ENCODE peak calls at places on chromosomes 4 and X, in nine cellular contexts. One of them, this sample, is unnamed.

GRCh38 chrX:118884552-118885138 is 61.0 kb downstream of the ZCCHC12 start:
- DNase-seq in uterus: no peak
- DNase-seq in iPS DF 6.9: no peak
- DNase-seq in RWPE2: no peak
- DNase-seq in psoas muscle: no peak
- DNase-seq in lung: no peak
- DNase-seq in fibroblast of lung: no peak
- DNase-seq in tibial artery: no peak
- DNase-seq in pancreas: no peak
- DNase-seq in this sample: no peak

GRCh38 chr4:38815879-38816782 is 11.5 kb upstream of the TLR1 start:
- DNase-seq in RWPE2: no peak
- DNase-seq in pancreas: no peak
- DNase-seq in tibial artery: no peak
- DNase-seq in psoas muscle: no peak
- DNase-seq in uterus: no peak
- DNase-seq in iPS DF 6.9: no peak
- DNase-seq in lung: no peak
- DNase-seq in fibroblast of lung: peak; percentile 35
- DNase-seq in this sample: no peak

GRCh38 chr4:131427000-131427399 is 1722.1 kb upstream of the PCDH10 start:
- DNase-seq in RWPE2: no peak
- DNase-seq in pancreas: no peak
- DNase-seq in tibial artery: no peak
- DNase-seq in psoas muscle: no peak
- DNase-seq in iPS DF 6.9: no peak
- DNase-seq in lung: no peak
- DNase-seq in uterus: no peak
- DNase-seq in fibroblast of lung: no peak
- DNase-seq in this sample: no peak

GRCh38 chr4:36351082-36351666 is 69.8 kb downstream of the DTHD1 start:
- DNase-seq in tibial artery: no peak
- DNase-seq in psoas muscle: peak; percentile 60
- DNase-seq in uterus: peak; percentile 17
- DNase-seq in RWPE2: no peak
- DNase-seq in lung: peak; percentile 74
- DNase-seq in iPS DF 6.9: peak; percentile 11
- DNase-seq in pancreas: peak; percentile 41
- DNase-seq in fibroblast of lung: peak; percentile 40
- DNase-seq in this sample: peak; percentile 55

GRCh38 chr4:185921583-185922555 is 109.9 kb upstream of the SORBS2 start:
- DNase-seq in uterus: no peak
- DNase-seq in iPS DF 6.9: no peak
- DNase-seq in tibial artery: no peak
- DNase-seq in pancreas: no peak
- DNase-seq in lung: no peak
- DNase-seq in RWPE2: no peak
- DNase-seq in fibroblast of lung: no peak
- DNase-seq in psoas muscle: no peak
- DNase-seq in this sample: peak; percentile 79

GRCh38 chrX:21487832-21488231 is 113.6 kb downstream of the CNKSR2 start:
- DNase-seq in fibroblast of lung: no peak
- DNase-seq in pancreas: no peak
- DNase-seq in RWPE2: no peak
- DNase-seq in lung: no peak
- DNase-seq in tibial artery: no peak
- DNase-seq in iPS DF 6.9: no peak
- DNase-seq in uterus: no peak
- DNase-seq in psoas muscle: no peak
- DNase-seq in this sample: peak; percentile 56

GRCh38 chr4:178789279-178789678 is 1347.0 kb upstream of the AGA start:
- DNase-seq in RWPE2: no peak
- DNase-seq in psoas muscle: no peak
- DNase-seq in uterus: no peak
- DNase-seq in tibial artery: no peak
- DNase-seq in pancreas: no peak
- DNase-seq in lung: no peak
- DNase-seq in fibroblast of lung: no peak
- DNase-seq in iPS DF 6.9: no peak
- DNase-seq in this sample: no peak

GRCh38 chr4:166045457-166045856 is 172.4 kb downstream of the TLL1 start:
- DNase-seq in fibroblast of lung: no peak
- DNase-seq in lung: no peak
- DNase-seq in tibial artery: no peak
- DNase-seq in pancreas: no peak
- DNase-seq in psoas muscle: no peak
- DNase-seq in uterus: no peak
- DNase-seq in iPS DF 6.9: no peak
- DNase-seq in RWPE2: no peak
- DNase-seq in this sample: no peak

GRCh38 chrX:48569958-48570357 is 4.3 kb upstream of the RBM3 start:
- DNase-seq in uterus: no peak
- DNase-seq in lung: no peak
- DNase-seq in psoas muscle: no peak
- DNase-seq in fibroblast of lung: no peak
- DNase-seq in RWPE2: no peak
- DNase-seq in tibial artery: no peak
- DNase-seq in iPS DF 6.9: no peak
- DNase-seq in pancreas: no peak
- DNase-seq in this sample: no peak

GRCh38 chrX:38006283-38006682 is at the start of gene SYTL5:
- DNase-seq in tibial artery: no peak
- DNase-seq in psoas muscle: no peak
- DNase-seq in uterus: no peak
- DNase-seq in pancreas: no peak
- DNase-seq in fibroblast of lung: no peak
- DNase-seq in lung: no peak
- DNase-seq in iPS DF 6.9: no peak
- DNase-seq in RWPE2: no peak
- DNase-seq in this sample: no peak

GRCh38 chr4:104302731-104303130 is 192.0 kb downstream of the CXXC4 start:
- DNase-seq in iPS DF 6.9: no peak
- DNase-seq in RWPE2: no peak
- DNase-seq in tibial artery: no peak
- DNase-seq in pancreas: no peak
- DNase-seq in lung: no peak
- DNase-seq in fibroblast of lung: no peak
- DNase-seq in psoas muscle: no peak
- DNase-seq in uterus: no peak
- DNase-seq in this sample: peak; percentile 8

GRCh38 chr4:6640292-6641163 is at the start of gene MRFAP1:
- DNase-seq in RWPE2: peak; percentile 92
- DNase-seq in uterus: peak; percentile 93
- DNase-seq in tibial artery: peak; percentile 97
- DNase-seq in lung: peak; percentile 94
- DNase-seq in pancreas: peak; percentile 93
- DNase-seq in iPS DF 6.9: peak; percentile 71
- DNase-seq in psoas muscle: peak; percentile 97
- DNase-seq in fibroblast of lung: peak; percentile 96
- DNase-seq in this sample: peak; percentile 96

GRCh38 chr4:6641971-6642320 is 1.5 kb downstream of the MRFAP1 start:
- DNase-seq in psoas muscle: no peak
- DNase-seq in pancreas: no peak
- DNase-seq in RWPE2: no peak
- DNase-seq in fibroblast of lung: no peak
- DNase-seq in iPS DF 6.9: no peak
- DNase-seq in uterus: no peak
- DNase-seq in tibial artery: no peak
- DNase-seq in lung: no peak
- DNase-seq in this sample: no peak

GRCh38 chr4:6641164-6641970 is 882 bp downstream of the MRFAP1 start:
- DNase-seq in uterus: peak; percentile 50
- DNase-seq in iPS DF 6.9: no peak
- DNase-seq in pancreas: peak; percentile 48
- DNase-seq in fibroblast of lung: peak; percentile 44
- DNase-seq in lung: peak; percentile 45
- DNase-seq in psoas muscle: peak; percentile 78
- DNase-seq in RWPE2: no peak
- DNase-seq in tibial artery: peak; percentile 74
- DNase-seq in this sample: peak; percentile 52

GRCh38 chr4:6644792-6645530 is 4.5 kb downstream of the MRFAP1 start:
- DNase-seq in fibroblast of lung: no peak
- DNase-seq in tibial artery: no peak
- DNase-seq in pancreas: no peak
- DNase-seq in uterus: no peak
- DNase-seq in psoas muscle: no peak
- DNase-seq in iPS DF 6.9: no peak
- DNase-seq in RWPE2: no peak
- DNase-seq in lung: no peak
- DNase-seq in this sample: no peak

GRCh38 chr4:6643141-6643847 is 2.8 kb downstream of the MRFAP1 start:
- DNase-seq in RWPE2: no peak
- DNase-seq in uterus: no peak
- DNase-seq in psoas muscle: no peak
- DNase-seq in lung: no peak
- DNase-seq in iPS DF 6.9: no peak
- DNase-seq in tibial artery: no peak
- DNase-seq in pancreas: no peak
- DNase-seq in fibroblast of lung: no peak
- DNase-seq in this sample: no peak
- H3K27ac ChIP-seq in RWPE2: no peak overlapping the region
- H3K27ac ChIP-seq in uterus: no peak overlapping the region
- H3K27ac ChIP-seq in psoas muscle: peak overlapping the region; percentile 90
- H3K27ac ChIP-seq in lung: no peak overlapping the region
- H3K27ac ChIP-seq in iPS DF 6.9: no peak overlapping the region
- H3K27ac ChIP-seq in tibial artery: no peak overlapping the region
- H3K27ac ChIP-seq in pancreas: no peak overlapping the region
- H3K27ac ChIP-seq in fibroblast of lung: no peak overlapping the region
- H3K27ac ChIP-seq in this sample: no peak overlapping the region

GRCh38 chr4:85250852-85251251 is 224.1 kb upstream of the ARHGAP24 start:
- DNase-seq in fibroblast of lung: no peak
- DNase-seq in uterus: no peak
- DNase-seq in psoas muscle: no peak
- DNase-seq in RWPE2: no peak
- DNase-seq in tibial artery: no peak
- DNase-seq in lung: no peak
- DNase-seq in pancreas: no peak
- DNase-seq in iPS DF 6.9: no peak
- DNase-seq in this sample: no peak

GRCh38 chr4:85244638-85245037 is 230.3 kb upstream of the ARHGAP24 start:
- DNase-seq in iPS DF 6.9: no peak
- DNase-seq in fibroblast of lung: no peak
- DNase-seq in lung: no peak
- DNase-seq in psoas muscle: no peak
- DNase-seq in pancreas: no peak
- DNase-seq in RWPE2: no peak
- DNase-seq in uterus: no peak
- DNase-seq in tibial artery: no peak
- DNase-seq in this sample: no peak

GRCh38 chr4:85243857-85244256 is 231.1 kb upstream of the ARHGAP24 start:
- DNase-seq in tibial artery: no peak
- DNase-seq in fibroblast of lung: no peak
- DNase-seq in lung: no peak
- DNase-seq in uterus: no peak
- DNase-seq in iPS DF 6.9: no peak
- DNase-seq in pancreas: no peak
- DNase-seq in psoas muscle: no peak
- DNase-seq in RWPE2: no peak
- DNase-seq in this sample: peak; percentile 8

DNA sequence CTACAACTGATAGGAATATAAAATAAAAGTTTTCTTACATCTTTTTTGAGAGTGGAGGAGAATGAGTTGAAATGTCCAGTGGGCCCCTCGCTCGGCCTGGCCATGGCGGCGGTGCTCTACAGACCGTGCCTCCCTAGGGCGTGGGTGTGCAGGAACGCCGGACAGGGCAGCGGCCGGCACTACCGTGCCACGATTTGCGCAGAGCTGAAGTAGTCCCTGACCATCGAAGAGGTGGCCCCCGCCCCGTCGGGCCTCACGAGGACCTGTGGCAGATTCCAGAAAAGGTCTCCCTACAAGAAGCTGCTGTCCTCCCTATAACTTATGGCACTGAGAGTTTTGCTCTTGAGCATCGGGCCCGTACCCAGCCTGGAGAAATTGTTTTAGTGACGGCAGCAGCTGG is 228.9 kb upstream of the ARHGAP24 start:
- DNase-seq in iPS DF 6.9: no peak
- DNase-seq in lung: no peak
- DNase-seq in fibroblast of lung: no peak
- DNase-seq in tibial artery: no peak
- DNase-seq in psoas muscle: peak; percentile 33
- DNase-seq in uterus: no peak
- DNase-seq in pancreas: no peak
- DNase-seq in RWPE2: no peak
- DNase-seq in this sample: no peak
- H3K36me3 ChIP-seq in iPS DF 6.9: no peaks in the 10 kb centered on the region
- H3K36me3 ChIP-seq in lung: no peaks in the 10 kb centered on the region
- H3K36me3 ChIP-seq in fibroblast of lung: no peaks in the 10 kb centered on the region
- H3K36me3 ChIP-seq in tibial artery: no peaks in the 10 kb centered on the region
- H3K36me3 ChIP-seq in psoas muscle: no peaks in the 10 kb centered on the region
- H3K36me3 ChIP-seq in uterus: no peaks in the 10 kb centered on the region
- H3K36me3 ChIP-seq in pancreas: no peaks in the 10 kb centered on the region
- H3K36me3 ChIP-seq in RWPE2: no peaks in the 10 kb centered on the region
- H3K36me3 ChIP-seq in this sample: no peaks in the 10 kb centered on the region

GRCh38 chr4:26877946-26878345 is 17.3 kb downstream of the STIM2 start:
- DNase-seq in iPS DF 6.9: no peak
- DNase-seq in fibroblast of lung: no peak
- DNase-seq in psoas muscle: no peak
- DNase-seq in uterus: no peak
- DNase-seq in tibial artery: no peak
- DNase-seq in pancreas: no peak
- DNase-seq in lung: no peak
- DNase-seq in RWPE2: no peak
- DNase-seq in this sample: no peak
- H3K4me1 ChIP-seq in iPS DF 6.9: no peaks in the 10 kb centered on the region
- H3K4me1 ChIP-seq in fibroblast of lung: no peaks in the 10 kb centered on the region
- H3K4me1 ChIP-seq in psoas muscle: no peaks in the 10 kb centered on the region
- H3K4me1 ChIP-seq in uterus: no peaks in the 10 kb centered on the region
- H3K4me1 ChIP-seq in tibial artery: no peaks in the 10 kb centered on the region
- H3K4me1 ChIP-seq in pancreas: no peaks in the 10 kb centered on the region
- H3K4me1 ChIP-seq in lung: peaks cover 4% of the 10 kb centered on the region
- H3K4me1 ChIP-seq in RWPE2: peaks cover 12% of the 10 kb centered on the region
- H3K4me1 ChIP-seq in this sample: no peaks in the 10 kb centered on the region

GRCh38 chr4:152165146-152165545 is 370.7 kb downstream of the FBXW7 start:
- DNase-seq in pancreas: no peak
- DNase-seq in psoas muscle: no peak
- DNase-seq in lung: no peak
- DNase-seq in RWPE2: no peak
- DNase-seq in fibroblast of lung: no peak
- DNase-seq in iPS DF 6.9: peak; percentile 54
- DNase-seq in tibial artery: no peak
- DNase-seq in uterus: no peak
- DNase-seq in this sample: no peak
- H3K27ac ChIP-seq in pancreas: no peak overlapping the region
- H3K27ac ChIP-seq in psoas muscle: no peak overlapping the region
- H3K27ac ChIP-seq in lung: no peak overlapping the region
- H3K27ac ChIP-seq in RWPE2: no peak overlapping the region
- H3K27ac ChIP-seq in fibroblast of lung: no peak overlapping the region
- H3K27ac ChIP-seq in iPS DF 6.9: no peak overlapping the region
- H3K27ac ChIP-seq in tibial artery: no peak overlapping the region
- H3K27ac ChIP-seq in uterus: no peak overlapping the region
- H3K27ac ChIP-seq in this sample: no peak overlapping the region

GRCh38 chr4:86101841-86102240 is 258.0 kb downstream of the MAPK10 start:
- DNase-seq in fibroblast of lung: no peak
- DNase-seq in iPS DF 6.9: no peak
- DNase-seq in RWPE2: no peak
- DNase-seq in pancreas: no peak
- DNase-seq in uterus: no peak
- DNase-seq in tibial artery: no peak
- DNase-seq in lung: no peak
- DNase-seq in psoas muscle: no peak
- DNase-seq in this sample: no peak
- H3K36me3 ChIP-seq in fibroblast of lung: no peaks in the 10 kb centered on the region
- H3K36me3 ChIP-seq in iPS DF 6.9: no peaks in the 10 kb centered on the region
- H3K36me3 ChIP-seq in RWPE2: no peaks in the 10 kb centered on the region
- H3K36me3 ChIP-seq in pancreas: no peaks in the 10 kb centered on the region
- H3K36me3 ChIP-seq in uterus: no peaks in the 10 kb centered on the region
- H3K36me3 ChIP-seq in tibial artery: no peaks in the 10 kb centered on the region
- H3K36me3 ChIP-seq in lung: no peaks in the 10 kb centered on the region
- H3K36me3 ChIP-seq in psoas muscle: no peaks in the 10 kb centered on the region
- H3K36me3 ChIP-seq in this sample: no peaks in the 10 kb centered on the region

This sample was measured in cardiac muscle cell.